ENCODE peak calls at places on chromosomes 3 and 15, in seven cellular contexts. H is fibroblast of lung, E is lower lobe of right lung, X is breast epithelium, G is HFF-Myc, K is ovary, C is BJ. U is an unnamed sample.

GRCh38 chr3:51975857-51976549 is 1.1 kb downstream of the ABHD14A start:
- DNase-seq in H (peak), E (peak), X (peak), G (no peak), K (peak), C (no peak), U (no peak)

GRCh38 chr3:93961489-93961888 is 12.2 kb downstream of the PROS1 start:
- DNase-seq in H (no peak), E (no peak), X (no peak), G (no peak), K (no peak), C (no peak), U (no peak)

GRCh38 chr3:155889212-155889611 is 18.8 kb downstream of the GMPS start:
- DNase-seq in H (no peak), E (no peak), X (no peak), G (no peak), K (no peak), C (no peak), U (no peak)

GRCh38 chr3:179020112-179020511 is 51.5 kb downstream of the ZMAT3 start:
- DNase-seq in H (peak), E (no peak), X (no peak), G (no peak), K (no peak), C (no peak), U (no peak)

GRCh38 chr3:39267631-39268553 is 11.9 kb downstream of the CX3CR1 start:
- DNase-seq in H (no peak), E (no peak), X (no peak), G (no peak), K (no peak), C (no peak), U (no peak)

GRCh38 chr3:138477801-138478200 is 43.4 kb downstream of the ESYT3 start:
- DNase-seq in H (no peak), E (no peak), X (no peak), G (no peak), K (no peak), C (no peak), U (no peak)

GRCh38 chr3:140251678-140252077 is 316.7 kb downstream of the CLSTN2 start:
- DNase-seq in H (no peak), E (no peak), X (no peak), G (no peak), K (no peak), C (no peak), U (no peak)

GRCh38 chr15:77983708-77984445 is 93.6 kb downstream of the TBC1D2B start:
- DNase-seq in H (peak), E (no peak), X (peak), G (no peak), K (peak), C (no peak), U (no peak)

GRCh38 chr3:99624536-99625236 is 13.7 kb upstream of the COL8A1 start:
- DNase-seq in H (no peak), E (no peak), X (no peak), G (no peak), K (no peak), C (no peak), U (no peak)

GRCh38 chr3:42605550-42606173 is 5.2 kb downstream of the NKTR start:
- DNase-seq in H (no peak), E (no peak), X (no peak), G (no peak), K (no peak), C (no peak), U (no peak)

GRCh38 chr3:196643201-196643749 is 3.8 kb downstream of the NRROS start:
- DNase-seq in H (no peak), E (peak), X (no peak), G (no peak), K (no peak), C (no peak), U (no peak)

GRCh38 chr15:66498501-66499386 is 1.2 kb upstream of the SNAPC5 start:
- DNase-seq in H (peak), E (no peak), X (no peak), G (no peak), K (no peak), C (no peak), U (no peak)

GRCh38 chr3:118401887-118402286 is 632.8 kb downstream of the IGSF11 start:
- DNase-seq in H (no peak), E (no peak), X (no peak), G (no peak), K (no peak), C (no peak), U (no peak)

GRCh38 chr3:29643034-29643425 is 362.2 kb downstream of the RBMS3 start:
- DNase-seq in H (no peak), E (no peak), X (no peak), G (no peak), K (no peak), C (no peak), U (no peak)

GRCh38 chr3:149662240-149662887 is 4.5 kb upstream of the WWTR1 start:
- DNase-seq in H (peak), E (no peak), X (no peak), G (no peak), K (no peak), C (no peak), U (no peak)

GRCh38 chr3:175129571-175129970 is 270.4 kb downstream of the NAALADL2 start:
- DNase-seq in H (no peak), E (no peak), X (no peak), G (no peak), K (no peak), C (no peak), U (no peak)

GRCh38 chr15:41024141-41024540 is 70.9 kb downstream of the CHAC1 start:
- DNase-seq in H (peak), E (no peak), X (no peak), G (no peak), K (no peak), C (peak), U (peak)

GRCh38 chr3:184441202-184441900 is 61.5 kb downstream of the CHRD start:
- DNase-seq in H (no peak), E (no peak), X (no peak), G (no peak), K (no peak), C (no peak), U (no peak)

GRCh38 chr3:66572938-66573710 is 72.3 kb upstream of the LRIG1 start:
- DNase-seq in H (no peak), E (no peak), X (no peak), G (no peak), K (no peak), C (no peak), U (no peak)

GRCh38 chr3:189204467-189204866 is 32.7 kb downstream of the TPRG1 start:
- DNase-seq in H (no peak), E (no peak), X (no peak), G (peak), K (no peak), C (no peak), U (no peak)

GRCh38 chr3:188272481-188273372 is 118.8 kb downstream of the LPP start:
- DNase-seq in H (peak), E (no peak), X (no peak), G (peak), K (no peak), C (peak), U (peak)

GRCh38 chr15:39501366-39501765 is 79.5 kb upstream of the THBS1 start:
- DNase-seq in H (no peak), E (no peak), X (no peak), G (no peak), K (no peak), C (peak), U (no peak)

GRCh38 chr3:102671005-102671404 is 236.2 kb downstream of the ZPLD1 start:
- DNase-seq in H (no peak), E (no peak), X (no peak), G (no peak), K (no peak), C (no peak), U (no peak)

GRCh38 chr3:132245547-132245946 is 71.7 kb upstream of the ACP3 start:
- DNase-seq in H (peak), E (no peak), X (no peak), G (peak), K (no peak), C (no peak), U (no peak)

GRCh38 chr3:73432021-73432722 is 192.6 kb downstream of the PDZRN3 start:
- DNase-seq in H (peak), E (no peak), X (no peak), G (no peak), K (no peak), C (no peak), U (no peak)

GRCh38 chr3:121988146-121988545 is 33.9 kb downstream of the ILDR1 start:
- DNase-seq in H (no peak), E (no peak), X (no peak), G (no peak), K (no peak), C (no peak), U (no peak)

GRCh38 chr3:121995190-121996137 is 26.6 kb downstream of the ILDR1 start:
- DNase-seq in H (peak), E (peak), X (no peak), G (peak), K (no peak), C (peak), U (peak)

GRCh38 chr3:121992601-121993560 is 29.2 kb downstream of the ILDR1 start:
- DNase-seq in H (no peak), E (no peak), X (no peak), G (no peak), K (no peak), C (no peak), U (no peak)

GRCh38 chr3:121985841-121986240 is 36.2 kb downstream of the ILDR1 start:
- DNase-seq in H (no peak), E (no peak), X (no peak), G (no peak), K (no peak), C (no peak), U (no peak)

DNA sequence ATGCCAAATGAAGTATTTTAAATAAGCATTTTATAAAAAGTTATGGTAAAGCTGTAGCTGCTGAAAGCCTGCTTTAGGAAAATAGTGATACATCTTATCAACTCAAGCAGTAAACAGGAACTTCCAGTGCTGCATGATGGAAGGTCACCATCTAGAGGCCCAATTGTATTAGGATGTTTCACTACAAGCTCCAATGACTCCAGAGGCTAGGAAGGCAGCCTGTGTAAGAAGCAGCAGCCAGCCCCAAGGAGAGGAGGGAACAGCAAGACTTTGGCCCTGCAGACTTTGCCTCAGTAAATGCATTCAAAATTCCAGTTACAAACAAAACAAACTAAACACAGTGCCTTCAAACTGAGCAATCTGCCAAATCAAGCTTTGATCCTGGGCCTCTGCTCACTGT is 32.1 kb downstream of the ILDR1 start:
- DNase-seq in H (peak), E (no peak), X (no peak), G (no peak), K (no peak), C (no peak), U (no peak)
- TF ChIP-seq CTCF in H (no peak), E (no peak), X (no peak), G (no peak), K (no peak), C (no peak), U (no peak)

GRCh38 chr3:128275316-128276150 is 122.3 kb downstream of the EEFSEC start:
- DNase-seq in H (no peak), E (no peak), X (no peak), G (no peak), K (no peak), C (no peak), U (no peak)
- H3K4me3 ChIP-seq in H (no peak), E (no peak), X (no peak), G (no peak), K (no peak), C (no peak), U (no peak)

GRCh38 chr3:55090746-55091145 is 162.9 kb upstream of the LRTM1 start:
- DNase-seq in H (no peak), E (no peak), X (no peak), G (no peak), K (no peak), C (no peak), U (no peak)

GRCh38 chr3:55089211-55089610 is 161.4 kb upstream of the LRTM1 start:
- DNase-seq in H (peak), E (no peak), X (no peak), G (no peak), K (no peak), C (no peak), U (no peak)

GRCh38 chr3:55091381-55092225 is 163.7 kb upstream of the LRTM1 start:
- DNase-seq in H (peak), E (no peak), X (no peak), G (no peak), K (no peak), C (peak), U (peak)

GRCh38 chr3:55094691-55095090 is 166.8 kb upstream of the LRTM1 start:
- DNase-seq in H (no peak), E (no peak), X (no peak), G (no peak), K (no peak), C (no peak), U (no peak)

GRCh38 chr3:55090310-55090709 is 162.5 kb upstream of the LRTM1 start:
- DNase-seq in H (no peak), E (no peak), X (no peak), G (no peak), K (no peak), C (no peak), U (no peak)
- TF ChIP-seq CTCF in H (no peak), E (no peak), X (no peak), G (no peak), K (no peak), C (no peak), U (no peak)

DNA sequence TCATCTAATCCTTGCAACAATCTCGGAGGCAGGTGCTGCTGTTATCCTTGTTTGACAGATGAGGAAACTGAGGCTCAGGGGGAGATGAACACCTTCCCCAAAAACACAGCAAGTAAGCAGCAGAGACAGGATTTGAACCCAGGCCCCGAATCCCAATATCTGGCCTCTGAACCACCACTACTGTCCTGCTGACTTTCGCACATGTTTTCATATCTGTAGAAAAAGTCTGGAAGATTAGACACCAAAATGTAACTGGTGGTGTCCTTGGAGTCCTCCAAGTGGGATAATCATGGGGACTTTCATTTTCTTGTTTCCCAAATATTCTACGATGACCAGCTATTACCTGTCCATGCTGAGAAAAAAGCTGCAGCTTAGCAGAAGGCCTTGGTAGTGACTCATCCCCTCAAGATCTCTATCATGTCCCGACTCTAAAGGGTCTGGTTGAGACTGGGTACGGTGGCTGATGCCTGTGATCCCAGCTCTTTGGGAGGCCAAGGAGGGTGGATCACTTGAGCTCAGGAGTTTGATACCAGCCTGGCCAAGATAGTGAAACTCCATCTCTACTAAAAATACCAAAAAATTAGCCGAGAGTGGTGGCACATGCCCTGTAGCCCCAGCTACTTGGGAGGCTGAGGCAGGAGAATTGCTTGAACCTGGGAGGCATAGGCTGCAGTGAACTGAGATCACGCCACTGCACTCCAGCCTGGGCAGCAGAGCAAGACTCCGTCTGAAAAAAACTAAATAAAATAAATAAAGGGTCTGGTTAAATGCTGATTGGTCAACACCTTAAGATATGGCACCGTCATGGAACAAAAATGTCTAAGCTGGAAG is 8.6 kb downstream of the IRAK2 start:
- DNase-seq in H (no peak), E (no peak), X (no peak), G (no peak), K (no peak), C (no peak), U (no peak)
- H3K4me3 ChIP-seq in H (no peak), E (no peak), X (no peak), G (no peak), K (no peak), C (no peak), U (no peak)